ENCODE peak calls at places on chromosomes 13 and 19, in five cellular contexts. N is HepG2, O is GM12878, G is SK-N-SH, B is K562. Y is an unnamed sample.

GRCh38 chr19:39845621-39846175 is 481 bp downstream of the FBL start:
- DNase-seq in N (no peak), O (no peak), G (peak), B (peak), Y (no peak)

GRCh38 chr19:35959040-35959967 is 23.1 kb downstream of the LRFN3 start:
- DNase-seq in N (no peak), O (no peak), G (peak), B (peak), Y (no peak)

GRCh38 chr13:23986619-23987018 is 89.3 kb upstream of the C1QTNF9B start:
- DNase-seq in N (no peak), O (no peak), G (no peak), B (no peak), Y (no peak)

GRCh38 chr19:35295453-35295791 is 3.5 kb downstream of the MAG start:
- DNase-seq in N (no peak), O (no peak), G (no peak), B (no peak), Y (no peak)

GRCh38 chr13:97113231-97114001 is 108.7 kb upstream of the MBNL2 start:
- DNase-seq in N (no peak), O (no peak), G (no peak), B (no peak), Y (no peak)

GRCh38 chr19:18798384-18799352 is 7.6 kb upstream of the COMP start:
- DNase-seq in N (peak), O (no peak), G (no peak), B (no peak), Y (no peak)

GRCh38 chr13:32262165-32262564 is 53.0 kb downstream of the ZAR1L start:
- DNase-seq in N (no peak), O (no peak), G (no peak), B (no peak), Y (no peak)

GRCh38 chr19:33093420-33094210 is 12.6 kb downstream of the GPATCH1 start:
- DNase-seq in N (no peak), O (no peak), G (no peak), B (peak), Y (no peak)

GRCh38 chr13:48505597-48506091 is 27.2 kb downstream of the RCBTB2 start:
- DNase-seq in N (no peak), O (peak), G (no peak), B (no peak), Y (no peak)

GRCh38 chr13:60572003-60572792 is 175.2 kb downstream of the TDRD3 start:
- DNase-seq in N (peak), O (no peak), G (no peak), B (no peak), Y (no peak)

GRCh38 chr13:47904891-47905290 is 96.2 kb downstream of the SUCLA2 start:
- DNase-seq in N (no peak), O (no peak), G (no peak), B (no peak), Y (no peak)

GRCh38 chr13:79782541-79783216 is 301.7 kb downstream of the NDFIP2 start:
- DNase-seq in N (peak), O (no peak), G (peak), B (no peak), Y (no peak)

GRCh38 chr19:15331419-15332310 is 674 bp downstream of the BRD4 start:
- DNase-seq in N (no peak), O (no peak), G (peak), B (peak), Y (no peak)

GRCh38 chr19:18349524-18350128 is 9.2 kb downstream of the PGPEP1 start:
- DNase-seq in N (peak), O (no peak), G (peak), B (peak), Y (no peak)

GRCh38 chr19:5697890-5698634 is 8.0 kb downstream of the RPL36 start:
- DNase-seq in N (no peak), O (no peak), G (peak), B (no peak), Y (no peak)

GRCh38 chr19:39918183-39918651 is 16.2 kb downstream of the FCGBP start:
- DNase-seq in N (no peak), O (no peak), G (no peak), B (no peak), Y (no peak)

GRCh38 chr19:51263808-51264207 is 12.9 kb downstream of the SIGLECL1 start:
- DNase-seq in N (no peak), O (no peak), G (no peak), B (no peak), Y (no peak)
- TF ChIP-seq JUND in N (no peak), O (no peak), G (no peak), B (no peak), Y (no peak)

GRCh38 chr19:41373993-41374392 is 2.3 kb upstream of the TMEM91 start:
- DNase-seq in N (no peak), O (no peak), G (peak), B (no peak), Y (no peak)
- TF ChIP-seq POLR2AphosphoS5 in N (no peak), O (no peak), G (peak), B (no peak), Y (no peak)

DNA sequence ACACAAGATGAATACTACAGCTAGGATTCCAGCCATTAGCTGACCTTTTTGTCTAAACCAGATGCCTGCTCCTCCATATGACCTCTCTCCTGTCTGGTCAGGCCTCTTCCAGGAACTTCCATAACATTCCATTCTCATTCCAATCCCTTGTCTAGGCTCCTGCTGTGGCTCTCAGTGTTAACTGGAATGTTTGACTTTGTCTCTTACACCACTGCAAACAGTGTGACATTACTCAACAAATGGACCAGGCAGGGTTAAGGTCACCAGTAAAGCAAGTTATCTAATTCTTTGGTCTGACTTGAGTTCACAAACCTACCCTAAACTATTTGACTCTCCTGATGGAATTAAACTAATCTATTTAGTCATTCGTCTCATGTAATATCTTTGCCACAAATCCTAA is 2.1 kb upstream of the GPC6 start:
- DNase-seq in N (peak), O (no peak), G (no peak), B (no peak), Y (no peak)
- TF ChIP-seq ZBTB33 in N (peak), O (no peak), G (no peak), B (no peak), Y (no peak)

DNA sequence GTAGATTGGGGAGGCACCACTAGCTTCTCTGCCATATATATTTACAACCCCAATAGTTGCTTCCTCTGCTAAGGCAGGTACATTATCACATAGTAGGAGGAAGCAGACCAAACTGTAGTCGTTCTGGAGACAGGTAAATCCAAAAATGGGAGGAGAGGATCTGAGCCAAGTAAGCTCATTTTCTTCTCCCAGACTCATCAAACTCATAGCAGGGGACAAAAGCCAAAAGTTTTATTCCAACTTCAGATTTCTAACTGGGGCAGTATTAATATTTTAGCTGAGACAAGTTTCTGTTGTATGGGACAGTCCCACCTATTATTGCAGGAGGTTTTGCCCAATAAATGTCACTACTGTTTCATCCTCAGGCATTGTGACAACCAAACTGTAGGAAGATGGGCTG is 7.8 kb upstream of the IGSF23 start:
- DNase-seq in N (no peak), O (no peak), G (no peak), B (no peak), Y (no peak)
- TF ChIP-seq JUND in N (no peak), O (no peak), G (no peak), B (no peak), Y (no peak)

DNA sequence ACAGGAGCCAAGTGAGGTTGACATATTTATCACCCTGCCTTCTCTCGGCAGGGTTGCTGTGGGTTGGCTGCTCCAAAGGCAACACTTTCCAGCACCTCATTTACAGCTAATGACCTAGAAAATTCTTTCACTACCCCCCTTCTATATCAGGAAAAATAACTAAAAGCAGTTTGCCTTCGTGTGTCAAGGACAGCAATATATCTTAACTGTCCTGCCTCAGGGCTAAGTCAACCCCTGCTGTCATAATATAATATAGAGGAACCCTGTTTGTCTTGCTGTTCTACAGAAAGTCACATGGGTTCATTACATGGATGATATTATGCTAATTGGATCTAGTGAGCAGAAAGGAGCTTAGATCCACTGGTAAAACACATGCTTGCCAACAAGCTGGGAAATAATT is 28.1 kb upstream of the USP12 start:
- DNase-seq in N (no peak), O (no peak), G (no peak), B (no peak), Y (no peak)
- TF ChIP-seq POLR2AphosphoS5 in N (no peak), O (no peak), G (no peak), B (no peak), Y (no peak)

GRCh38 chr13:45967589-45967988 is 85.0 kb downstream of the ZC3H13 start:
- DNase-seq in N (no peak), O (no peak), G (no peak), B (no peak), Y (no peak)
- TF ChIP-seq ZBTB33 in N (no peak), O (no peak), G (no peak), B (no peak), Y (no peak)

GRCh38 chr13:111858571-111858970 is 208.4 kb upstream of the SOX1 start:
- DNase-seq in N (no peak), O (no peak), G (no peak), B (no peak), Y (no peak)
- TF ChIP-seq JUND in N (no peak), O (no peak), G (no peak), B (no peak), Y (no peak)

Y was measured in HCT116.